ENCODE peak calls at places on chromosomes 16 and 17, in five cellular contexts. One of them, this sample, is unnamed.

GRCh38 chr17:53571342-53571741 is 251.4 kb upstream of the KIF2B start:
- DNase-seq in H9: no peak
- DNase-seq in H1: no peak
- DNase-seq in trophoblast cell: no peak
- DNase-seq in mesenchymal stem cell: peak; percentile 35
- DNase-seq in this sample: no peak

GRCh38 chr17:17560975-17561374 is 30.5 kb downstream of the PEMT start:
- DNase-seq in H9: no peak
- DNase-seq in mesenchymal stem cell: no peak
- DNase-seq in trophoblast cell: no peak
- DNase-seq in H1: no peak
- DNase-seq in this sample: no peak

GRCh38 chr17:46950997-46951621 is 27.9 kb downstream of the RPRML start:
- DNase-seq in mesenchymal stem cell: no peak
- DNase-seq in trophoblast cell: no peak
- DNase-seq in H1: no peak
- DNase-seq in H9: no peak
- DNase-seq in this sample: no peak

GRCh38 chr16:12082207-12082606 is 105.7 kb downstream of the SNX29 start:
- DNase-seq in mesenchymal stem cell: no peak
- DNase-seq in trophoblast cell: no peak
- DNase-seq in H9: no peak
- DNase-seq in H1: no peak
- DNase-seq in this sample: no peak

GRCh38 chr16:57531635-57532220 is 4.6 kb downstream of the CCDC102A start:
- DNase-seq in trophoblast cell: no peak
- DNase-seq in H1: no peak
- DNase-seq in mesenchymal stem cell: no peak
- DNase-seq in H9: peak; percentile 12
- DNase-seq in this sample: no peak

GRCh38 chr16:86625821-86626220 is 47.5 kb downstream of the FOXL1 start:
- DNase-seq in mesenchymal stem cell: no peak
- DNase-seq in H1: no peak
- DNase-seq in trophoblast cell: peak; percentile 27
- DNase-seq in H9: no peak
- DNase-seq in this sample: no peak

GRCh38 chr17:49748791-49749190 is 15.1 kb downstream of the FAM117A start:
- DNase-seq in H9: no peak
- DNase-seq in H1: no peak
- DNase-seq in mesenchymal stem cell: no peak
- DNase-seq in trophoblast cell: no peak
- DNase-seq in this sample: no peak

GRCh38 chr16:59698341-59698979 is 964.3 kb upstream of the GOT2 start:
- DNase-seq in H1: no peak
- DNase-seq in trophoblast cell: no peak
- DNase-seq in mesenchymal stem cell: no peak
- DNase-seq in H9: no peak
- DNase-seq in this sample: no peak

GRCh38 chr16:62967606-62968005 is 931.4 kb upstream of the CDH8 start:
- DNase-seq in trophoblast cell: peak; percentile 67
- DNase-seq in mesenchymal stem cell: no peak
- DNase-seq in H9: no peak
- DNase-seq in H1: no peak
- DNase-seq in this sample: no peak

GRCh38 chr17:39952665-39953470 is 9.9 kb upstream of the GSDMA start:
- DNase-seq in mesenchymal stem cell: peak; percentile 94
- DNase-seq in trophoblast cell: peak; percentile 82
- DNase-seq in H1: peak; percentile 100
- DNase-seq in H9: peak; percentile 100
- DNase-seq in this sample: peak; percentile 95

GRCh38 chr17:27756467-27757371 is 43.6 kb downstream of the NOS2 start:
- DNase-seq in H9: peak; percentile 72
- DNase-seq in mesenchymal stem cell: peak; percentile 30
- DNase-seq in H1: no peak
- DNase-seq in trophoblast cell: peak; percentile 85
- DNase-seq in this sample: peak; percentile 54

GRCh38 chr17:64984776-64985521 is 65.7 kb upstream of the LRRC37A3 start:
- DNase-seq in trophoblast cell: peak; percentile 56
- DNase-seq in H1: no peak
- DNase-seq in H9: no peak
- DNase-seq in mesenchymal stem cell: peak; percentile 79
- DNase-seq in this sample: no peak

GRCh38 chr16:88356727-88357199 is 26.0 kb upstream of the ZNF469 start:
- DNase-seq in H1: no peak
- DNase-seq in trophoblast cell: no peak
- DNase-seq in H9: no peak
- DNase-seq in mesenchymal stem cell: no peak
- DNase-seq in this sample: no peak

GRCh38 chr16:78696797-78697196 is 597.3 kb downstream of the WWOX start:
- DNase-seq in mesenchymal stem cell: no peak
- DNase-seq in trophoblast cell: no peak
- DNase-seq in H1: no peak
- DNase-seq in H9: no peak
- DNase-seq in this sample: no peak

GRCh38 chr16:5036228-5037156 is 2.8 kb upstream of the NAGPA start:
- DNase-seq in H9: peak; percentile 81
- DNase-seq in H1: no peak
- DNase-seq in mesenchymal stem cell: peak; percentile 9
- DNase-seq in trophoblast cell: no peak
- DNase-seq in this sample: no peak

GRCh38 chr17:81341347-81342061 is 46.4 kb upstream of the SLC38A10 start:
- DNase-seq in H1: no peak
- DNase-seq in trophoblast cell: no peak
- DNase-seq in H9: peak; percentile 48
- DNase-seq in mesenchymal stem cell: peak; percentile 56
- DNase-seq in this sample: no peak
- H2BK120ac ChIP-seq in H1: no peak overlapping the region
- H2BK120ac ChIP-seq in trophoblast cell: peak overlapping the region; percentile 44
- H2BK120ac ChIP-seq in H9: no peak overlapping the region
- H2BK120ac ChIP-seq in mesenchymal stem cell: peak overlapping the region; percentile 99
- H2BK120ac ChIP-seq in this sample: no peak overlapping the region

DNA sequence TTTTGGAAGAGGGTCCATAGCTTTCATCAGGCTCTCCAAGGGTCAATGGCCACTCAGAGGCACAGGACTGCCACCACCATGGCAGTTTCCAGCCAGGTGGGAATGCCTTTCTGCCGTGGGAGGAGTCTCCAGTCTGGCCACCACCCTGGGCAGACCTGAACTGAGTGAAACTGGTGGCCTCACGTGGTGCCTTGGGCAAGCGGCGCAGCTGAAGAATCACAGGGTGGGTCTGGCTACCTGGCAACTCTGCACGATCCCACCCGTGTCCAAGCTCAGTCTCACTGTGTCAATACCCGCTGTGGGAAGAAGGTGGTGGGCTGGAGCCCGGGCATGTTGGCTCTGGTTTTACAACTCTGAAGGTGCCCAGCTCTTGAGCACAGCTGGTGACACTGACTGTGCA is 31.8 kb downstream of the VAC14 start:
- DNase-seq in H9: no peak
- DNase-seq in trophoblast cell: peak; percentile 46
- DNase-seq in H1: no peak
- DNase-seq in mesenchymal stem cell: no peak
- DNase-seq in this sample: no peak
- H2BK12ac ChIP-seq in H9: no peak overlapping the region
- H2BK12ac ChIP-seq in trophoblast cell: no peak overlapping the region
- H2BK12ac ChIP-seq in H1: no peak overlapping the region
- H2BK12ac ChIP-seq in mesenchymal stem cell: no peak overlapping the region
- H2BK12ac ChIP-seq in this sample: no peak overlapping the region

DNA sequence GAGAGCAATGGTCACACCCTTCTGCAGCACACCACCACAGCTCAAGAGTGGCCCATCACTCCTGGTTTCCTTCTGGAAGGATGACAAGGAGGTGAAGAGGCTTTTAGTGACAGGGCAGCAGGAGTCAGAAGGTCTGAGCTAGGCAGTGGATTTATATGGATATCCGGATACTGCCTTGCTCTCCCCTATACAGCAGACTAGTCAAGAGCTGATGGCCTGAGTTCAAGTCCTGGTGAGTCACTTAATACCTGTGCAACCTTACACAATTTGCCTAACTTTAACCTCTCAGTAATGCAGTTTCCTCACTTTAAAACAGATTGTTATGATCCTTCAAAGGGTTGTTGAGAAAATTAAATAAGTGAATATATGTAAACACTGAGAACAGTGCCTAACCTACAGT is 22.9 kb downstream of the MYO18A start:
- DNase-seq in H9: no peak
- DNase-seq in trophoblast cell: peak; percentile 78
- DNase-seq in H1: no peak
- DNase-seq in mesenchymal stem cell: no peak
- DNase-seq in this sample: no peak
- H3K14ac ChIP-seq in H9: no peak overlapping the region
- H3K14ac ChIP-seq in trophoblast cell: peak overlapping the region; percentile 8
- H3K14ac ChIP-seq in H1: no peak overlapping the region
- H3K14ac ChIP-seq in mesenchymal stem cell: peak overlapping the region; percentile 3
- H3K14ac ChIP-seq in this sample: no peak overlapping the region

GRCh38 chr17:7486181-7486580 is 2.0 kb downstream of the POLR2A start:
- DNase-seq in mesenchymal stem cell: peak; percentile 54
- DNase-seq in trophoblast cell: no peak
- DNase-seq in H9: no peak
- DNase-seq in H1: no peak
- DNase-seq in this sample: no peak

GRCh38 chr17:7484067-7484963 is at the start of gene POLR2A:
- DNase-seq in H1: peak; percentile 93
- DNase-seq in trophoblast cell: peak; percentile 99
- DNase-seq in H9: peak; percentile 98
- DNase-seq in mesenchymal stem cell: peak; percentile 98
- DNase-seq in this sample: peak; percentile 97

GRCh38 chr17:7484964-7485377 is 805 bp downstream of the POLR2A start:
- DNase-seq in mesenchymal stem cell: no peak
- DNase-seq in trophoblast cell: peak; percentile 45
- DNase-seq in H1: no peak
- DNase-seq in H9: no peak
- DNase-seq in this sample: no peak

GRCh38 chr17:7479389-7480192 is at the start of gene ZBTB4:
- DNase-seq in mesenchymal stem cell: peak; percentile 65
- DNase-seq in H1: no peak
- DNase-seq in trophoblast cell: peak; percentile 42
- DNase-seq in H9: peak; percentile 53
- DNase-seq in this sample: peak; percentile 44

GRCh38 chr17:7483238-7484066 is 714 bp upstream of the POLR2A start:
- DNase-seq in trophoblast cell: peak; percentile 91
- DNase-seq in H9: peak; percentile 97
- DNase-seq in mesenchymal stem cell: peak; percentile 98
- DNase-seq in H1: peak; percentile 74
- DNase-seq in this sample: peak; percentile 94
- H2BK120ac ChIP-seq in trophoblast cell: peak overlapping the region; percentile 94
- H2BK120ac ChIP-seq in H9: peak overlapping the region; percentile 100
- H2BK120ac ChIP-seq in mesenchymal stem cell: peak overlapping the region; percentile 93
- H2BK120ac ChIP-seq in H1: peak overlapping the region; percentile 80
- H2BK120ac ChIP-seq in this sample: no peak overlapping the region

GRCh38 chr16:6835941-6836340 is 496.7 kb upstream of the RBFOX1 start:
- DNase-seq in H9: no peak
- DNase-seq in trophoblast cell: no peak
- DNase-seq in H1: no peak
- DNase-seq in mesenchymal stem cell: no peak
- DNase-seq in this sample: no peak

GRCh38 chr16:6837722-6838121 is 494.9 kb upstream of the RBFOX1 start:
- DNase-seq in trophoblast cell: no peak
- DNase-seq in H1: no peak
- DNase-seq in H9: no peak
- DNase-seq in mesenchymal stem cell: no peak
- DNase-seq in this sample: no peak

GRCh38 chr16:6841392-6841791 is 491.3 kb upstream of the RBFOX1 start:
- DNase-seq in mesenchymal stem cell: no peak
- DNase-seq in trophoblast cell: no peak
- DNase-seq in H1: no peak
- DNase-seq in H9: no peak
- DNase-seq in this sample: no peak

GRCh38 chr16:6835516-6835915 is 497.1 kb upstream of the RBFOX1 start:
- DNase-seq in H9: no peak
- DNase-seq in mesenchymal stem cell: no peak
- DNase-seq in H1: no peak
- DNase-seq in trophoblast cell: no peak
- DNase-seq in this sample: no peak

GRCh38 chr16:6836771-6837170 is 495.9 kb upstream of the RBFOX1 start:
- DNase-seq in H1: no peak
- DNase-seq in trophoblast cell: no peak
- DNase-seq in mesenchymal stem cell: no peak
- DNase-seq in H9: no peak
- DNase-seq in this sample: no peak
- H2BK12ac ChIP-seq in H1: no peak overlapping the region
- H2BK12ac ChIP-seq in trophoblast cell: no peak overlapping the region
- H2BK12ac ChIP-seq in mesenchymal stem cell: no peak overlapping the region
- H2BK12ac ChIP-seq in H9: no peak overlapping the region
- H2BK12ac ChIP-seq in this sample: no peak overlapping the region

GRCh38 chr17:8693328-8693727 is 51.3 kb downstream of the CCDC42 start:
- DNase-seq in H1: no peak
- DNase-seq in H9: peak; percentile 35
- DNase-seq in trophoblast cell: no peak
- DNase-seq in mesenchymal stem cell: no peak
- DNase-seq in this sample: no peak

GRCh38 chr17:8696951-8697745 is 47.5 kb downstream of the CCDC42 start:
- DNase-seq in mesenchymal stem cell: peak; percentile 74
- DNase-seq in H1: no peak
- DNase-seq in H9: peak; percentile 63
- DNase-seq in trophoblast cell: peak; percentile 88
- DNase-seq in this sample: no peak

GRCh38 chr17:8696456-8696855 is 48.2 kb downstream of the CCDC42 start:
- DNase-seq in mesenchymal stem cell: peak; percentile 40
- DNase-seq in trophoblast cell: peak; percentile 73
- DNase-seq in H1: no peak
- DNase-seq in H9: peak; percentile 48
- DNase-seq in this sample: no peak

GRCh38 chr17:8695916-8696415 is 48.7 kb downstream of the CCDC42 start:
- DNase-seq in trophoblast cell: no peak
- DNase-seq in H1: no peak
- DNase-seq in mesenchymal stem cell: no peak
- DNase-seq in H9: peak; percentile 15
- DNase-seq in this sample: no peak

DNA sequence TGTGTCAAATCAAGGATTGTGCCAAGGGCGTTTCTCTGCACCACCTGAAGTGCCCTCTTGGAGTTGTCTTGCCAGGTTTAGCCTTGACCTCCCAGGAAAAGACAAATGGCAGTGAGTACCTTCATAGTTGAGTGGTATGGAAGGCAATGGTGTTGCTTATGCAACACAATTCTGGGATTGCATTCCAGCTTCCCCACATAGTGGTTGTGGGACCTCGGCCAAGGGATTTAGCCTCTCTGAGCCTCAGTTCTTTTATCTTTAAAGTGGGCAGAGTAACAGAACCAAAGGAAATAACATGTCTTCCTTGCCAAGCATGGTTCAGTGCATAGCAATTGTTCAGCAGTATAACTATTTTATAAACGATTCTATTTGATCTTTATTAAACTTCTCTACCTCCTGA is 49.4 kb downstream of the CCDC42 start:
- DNase-seq in H1: no peak
- DNase-seq in H9: no peak
- DNase-seq in mesenchymal stem cell: no peak
- DNase-seq in trophoblast cell: peak; percentile 41
- DNase-seq in this sample: no peak
- H3K14ac ChIP-seq in H1: no peak overlapping the region
- H3K14ac ChIP-seq in H9: no peak overlapping the region
- H3K14ac ChIP-seq in mesenchymal stem cell: no peak overlapping the region
- H3K14ac ChIP-seq in trophoblast cell: peak overlapping the region; percentile 13
- H3K14ac ChIP-seq in this sample: no peak overlapping the region

GRCh38 chr17:4899341-4900230 is at the start of gene C17orf107:
- DNase-seq in mesenchymal stem cell: no peak
- DNase-seq in H1: no peak
- DNase-seq in H9: peak; percentile 89
- DNase-seq in trophoblast cell: peak; percentile 88
- DNase-seq in this sample: no peak
- H2BK120ac ChIP-seq in mesenchymal stem cell: no peak within 1 kb of the TSS
- H2BK120ac ChIP-seq in H1: no peak within 1 kb of the TSS
- H2BK120ac ChIP-seq in H9: no peak within 1 kb of the TSS
- H2BK120ac ChIP-seq in trophoblast cell: no peak within 1 kb of the TSS
- H2BK120ac ChIP-seq in this sample: peak within 1 kb of the TSS; percentile 47

This sample was measured in neuronal stem cell.